ENCODE peak calls at places on chromosome 18, in four cellular contexts. One of them, this sample, is unnamed.

GRCh38 chr18:61893971-61894750 is 1.4 kb upstream of the RNF152 start:
- DNase-seq in CD4-positive, alpha-beta T cell: peak; percentile 64
- DNase-seq in left lung: peak; percentile 81
- DNase-seq in CD8-positive, alpha-beta memory T cell: peak; percentile 51
- DNase-seq in this sample: peak; percentile 85

GRCh38 chr18:45837283-45838070 is 12.0 kb downstream of the SIGLEC15 start:
- DNase-seq in left lung: no peak
- DNase-seq in CD8-positive, alpha-beta memory T cell: peak; percentile 25
- DNase-seq in CD4-positive, alpha-beta T cell: no peak
- DNase-seq in this sample: peak; percentile 53

GRCh38 chr18:44911260-44911659 is 230.6 kb downstream of the SETBP1 start:
- DNase-seq in CD4-positive, alpha-beta T cell: no peak
- DNase-seq in CD8-positive, alpha-beta memory T cell: no peak
- DNase-seq in left lung: no peak
- DNase-seq in this sample: no peak

GRCh38 chr18:70154591-70155194 is 50.8 kb downstream of the RTTN start:
- DNase-seq in CD8-positive, alpha-beta memory T cell: no peak
- DNase-seq in left lung: no peak
- DNase-seq in CD4-positive, alpha-beta T cell: no peak
- DNase-seq in this sample: no peak

GRCh38 chr18:505483-506122 is 5.1 kb upstream of the COLEC12 start:
- DNase-seq in CD4-positive, alpha-beta T cell: no peak
- DNase-seq in left lung: no peak
- DNase-seq in CD8-positive, alpha-beta memory T cell: no peak
- DNase-seq in this sample: no peak

GRCh38 chr18:26336572-26336971 is 110.3 kb downstream of the TAF4B start:
- DNase-seq in CD4-positive, alpha-beta T cell: no peak
- DNase-seq in CD8-positive, alpha-beta memory T cell: no peak
- DNase-seq in left lung: no peak
- DNase-seq in this sample: no peak

GRCh38 chr18:10072659-10073309 is 159.0 kb downstream of the VAPA start:
- DNase-seq in CD4-positive, alpha-beta T cell: no peak
- DNase-seq in CD8-positive, alpha-beta memory T cell: no peak
- DNase-seq in left lung: no peak
- DNase-seq in this sample: no peak

GRCh38 chr18:8776013-8776515 is 70.7 kb downstream of the MTCL1 start:
- DNase-seq in left lung: no peak
- DNase-seq in CD4-positive, alpha-beta T cell: no peak
- DNase-seq in CD8-positive, alpha-beta memory T cell: no peak
- DNase-seq in this sample: no peak

DNA sequence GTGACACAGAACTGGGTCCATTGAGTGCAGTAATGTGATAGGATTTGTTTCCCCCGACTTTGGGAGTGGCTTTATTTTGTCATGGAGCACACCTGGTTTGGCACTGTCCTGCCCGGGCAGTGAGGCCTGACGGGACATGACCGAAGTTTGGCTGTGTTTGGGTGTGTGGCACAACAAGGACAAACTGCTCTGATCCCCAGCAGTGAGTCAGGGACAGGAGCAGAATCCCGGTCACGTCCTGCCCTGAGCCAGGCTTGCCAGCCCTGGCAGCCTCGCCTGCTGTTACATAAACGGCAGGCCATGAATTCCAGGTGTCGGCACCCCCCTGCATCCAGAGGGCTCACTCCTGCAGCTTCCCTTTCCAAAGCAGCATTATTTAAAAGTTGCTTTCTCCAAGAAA is 45.7 kb downstream of the IMPA2 start:
- DNase-seq in CD8-positive, alpha-beta memory T cell: no peak
- DNase-seq in left lung: peak; percentile 30
- DNase-seq in CD4-positive, alpha-beta T cell: no peak
- DNase-seq in this sample: no peak
- H3K27ac ChIP-seq in CD8-positive, alpha-beta memory T cell: no peak overlapping the region
- H3K27ac ChIP-seq in left lung: no peak overlapping the region
- H3K27ac ChIP-seq in CD4-positive, alpha-beta T cell: no peak overlapping the region
- H3K27ac ChIP-seq in this sample: no peak overlapping the region

GRCh38 chr18:48771641-48772380 is 179.0 kb downstream of the SMAD7 start:
- DNase-seq in CD8-positive, alpha-beta memory T cell: no peak
- DNase-seq in left lung: no peak
- DNase-seq in CD4-positive, alpha-beta T cell: no peak
- DNase-seq in this sample: no peak
- H3K27ac ChIP-seq in CD8-positive, alpha-beta memory T cell: no peak overlapping the region
- H3K27ac ChIP-seq in left lung: no peak overlapping the region
- H3K27ac ChIP-seq in CD4-positive, alpha-beta T cell: no peak overlapping the region
- H3K27ac ChIP-seq in this sample: no peak overlapping the region

DNA sequence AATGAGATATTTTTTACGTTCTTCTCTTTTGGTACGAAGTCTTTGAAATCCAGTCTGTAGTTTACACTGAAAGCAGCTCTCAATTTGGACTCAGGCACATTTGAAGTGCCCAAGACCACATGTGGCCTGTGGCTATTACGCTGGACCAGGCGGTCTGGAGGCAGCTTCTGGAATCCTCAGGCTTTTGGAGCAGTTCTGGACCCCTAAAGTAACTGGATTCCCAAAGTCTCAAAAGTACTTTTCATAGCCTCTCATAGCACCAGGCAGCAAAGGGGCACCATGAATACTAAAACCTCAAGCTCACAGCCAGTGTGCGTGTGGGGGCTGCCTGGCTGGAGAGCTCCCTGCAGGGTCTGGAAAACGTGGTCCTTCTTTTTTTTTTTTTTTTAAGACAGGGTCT is 119.0 kb downstream of the SMAD7 start:
- DNase-seq in CD4-positive, alpha-beta T cell: no peak
- DNase-seq in left lung: no peak
- DNase-seq in CD8-positive, alpha-beta memory T cell: no peak
- DNase-seq in this sample: no peak
- H3K27ac ChIP-seq in CD4-positive, alpha-beta T cell: no peak overlapping the region
- H3K27ac ChIP-seq in left lung: no peak overlapping the region
- H3K27ac ChIP-seq in CD8-positive, alpha-beta memory T cell: no peak overlapping the region
- H3K27ac ChIP-seq in this sample: no peak overlapping the region

GRCh38 chr18:5462227-5462626 is 81.6 kb downstream of the EPB41L3 start:
- DNase-seq in CD8-positive, alpha-beta memory T cell: no peak
- DNase-seq in left lung: no peak
- DNase-seq in CD4-positive, alpha-beta T cell: no peak
- DNase-seq in this sample: no peak

GRCh38 chr18:5463836-5464235 is 80.0 kb downstream of the EPB41L3 start:
- DNase-seq in left lung: no peak
- DNase-seq in CD4-positive, alpha-beta T cell: no peak
- DNase-seq in CD8-positive, alpha-beta memory T cell: no peak
- DNase-seq in this sample: no peak

GRCh38 chr18:5464241-5464640 is 79.6 kb downstream of the EPB41L3 start:
- DNase-seq in CD8-positive, alpha-beta memory T cell: no peak
- DNase-seq in CD4-positive, alpha-beta T cell: no peak
- DNase-seq in left lung: no peak
- DNase-seq in this sample: no peak

GRCh38 chr18:5463390-5463789 is 80.4 kb downstream of the EPB41L3 start:
- DNase-seq in CD4-positive, alpha-beta T cell: no peak
- DNase-seq in CD8-positive, alpha-beta memory T cell: no peak
- DNase-seq in left lung: peak; percentile 79
- DNase-seq in this sample: peak; percentile 9

GRCh38 chr18:5461056-5461455 is 82.7 kb downstream of the EPB41L3 start:
- DNase-seq in CD4-positive, alpha-beta T cell: no peak
- DNase-seq in left lung: no peak
- DNase-seq in CD8-positive, alpha-beta memory T cell: no peak
- DNase-seq in this sample: no peak
- H3K27ac ChIP-seq in CD4-positive, alpha-beta T cell: no peak overlapping the region
- H3K27ac ChIP-seq in left lung: no peak overlapping the region
- H3K27ac ChIP-seq in CD8-positive, alpha-beta memory T cell: no peak overlapping the region
- H3K27ac ChIP-seq in this sample: no peak overlapping the region

GRCh38 chr18:23953984-23954383 is 60.6 kb upstream of the TTC39C start:
- DNase-seq in left lung: no peak
- DNase-seq in CD4-positive, alpha-beta T cell: no peak
- DNase-seq in CD8-positive, alpha-beta memory T cell: no peak
- DNase-seq in this sample: no peak

GRCh38 chr18:23956483-23956882 is 58.1 kb upstream of the TTC39C start:
- DNase-seq in CD8-positive, alpha-beta memory T cell: no peak
- DNase-seq in CD4-positive, alpha-beta T cell: no peak
- DNase-seq in left lung: no peak
- DNase-seq in this sample: no peak

GRCh38 chr18:23950644-23951043 is 63.9 kb upstream of the TTC39C start:
- DNase-seq in left lung: no peak
- DNase-seq in CD8-positive, alpha-beta memory T cell: no peak
- DNase-seq in CD4-positive, alpha-beta T cell: no peak
- DNase-seq in this sample: no peak

GRCh38 chr18:23949863-23950262 is 64.7 kb upstream of the TTC39C start:
- DNase-seq in left lung: no peak
- DNase-seq in CD4-positive, alpha-beta T cell: no peak
- DNase-seq in CD8-positive, alpha-beta memory T cell: no peak
- DNase-seq in this sample: no peak

DNA sequence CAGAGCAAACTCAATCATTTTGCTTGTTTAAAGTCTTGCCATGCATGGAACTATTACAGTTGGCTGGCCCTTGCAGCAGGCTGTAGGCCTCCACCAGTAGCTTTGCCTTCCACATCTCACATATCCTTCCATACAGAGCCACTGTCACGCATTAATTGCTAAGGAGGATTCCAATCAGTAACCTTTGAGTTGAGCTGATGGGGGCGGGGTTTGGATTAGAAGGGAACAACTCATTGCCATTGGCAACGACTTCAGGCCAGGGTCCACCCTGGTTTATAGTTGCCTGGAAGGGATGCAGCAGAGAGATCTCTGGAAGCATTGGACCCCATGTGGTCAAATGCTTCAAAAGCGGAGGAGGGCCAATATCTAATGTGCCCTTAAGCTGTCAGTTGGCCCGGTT is 63.3 kb upstream of the TTC39C start:
- DNase-seq in left lung: no peak
- DNase-seq in CD8-positive, alpha-beta memory T cell: no peak
- DNase-seq in CD4-positive, alpha-beta T cell: no peak
- DNase-seq in this sample: no peak
- H3K27ac ChIP-seq in left lung: no peak overlapping the region
- H3K27ac ChIP-seq in CD8-positive, alpha-beta memory T cell: no peak overlapping the region
- H3K27ac ChIP-seq in CD4-positive, alpha-beta T cell: no peak overlapping the region
- H3K27ac ChIP-seq in this sample: no peak overlapping the region

DNA sequence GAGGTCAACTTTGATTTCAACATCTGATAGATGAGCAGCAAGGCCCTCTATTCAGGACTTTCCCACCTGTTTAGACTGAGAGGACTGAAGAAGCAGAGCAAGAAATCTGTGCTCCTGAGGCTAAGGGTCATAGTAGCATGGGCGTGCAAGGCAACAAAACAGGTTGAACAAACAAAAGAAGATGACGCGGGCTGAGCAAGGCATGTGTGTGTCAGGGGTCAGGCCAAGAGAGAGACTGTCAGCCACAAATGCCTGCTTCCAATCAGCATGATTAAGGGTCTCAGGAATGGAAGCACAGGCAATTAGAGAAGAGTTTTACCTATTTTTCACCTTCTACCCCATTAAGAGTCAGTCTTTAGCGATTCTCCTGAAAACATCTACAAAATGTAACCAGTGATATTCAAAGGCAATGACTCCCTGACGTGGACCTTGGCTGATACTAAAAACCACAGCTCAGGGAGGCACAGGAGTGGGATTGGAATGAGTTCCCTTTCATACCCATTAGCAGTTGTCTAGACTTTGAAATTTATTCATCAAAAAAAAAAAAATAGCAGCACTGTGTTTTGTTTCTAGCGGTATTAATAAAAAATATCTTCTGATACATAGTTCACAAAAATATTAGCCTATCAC is 81.9 kb downstream of the DYNAP start:
- DNase-seq in CD4-positive, alpha-beta T cell: no peak
- DNase-seq in CD8-positive, alpha-beta memory T cell: no peak
- DNase-seq in left lung: no peak
- DNase-seq in this sample: no peak
- H3K27ac ChIP-seq in CD4-positive, alpha-beta T cell: no peak overlapping the region
- H3K27ac ChIP-seq in CD8-positive, alpha-beta memory T cell: no peak overlapping the region
- H3K27ac ChIP-seq in left lung: no peak overlapping the region
- H3K27ac ChIP-seq in this sample: no peak overlapping the region

This sample was measured in A673.